ENCODE peak calls at places on chromosomes 13 and 19, in four cellular contexts. I is Panc1; K is fibroblast of lung; T is activated effector memory CD4-positive, alpha-beta T cell treated with Interleukin-2 at 50 U/mL for 16 hours. B is an unnamed sample.

GRCh38 chr13:105510363-105510762 is 1025.1 kb downstream of the EFNB2 start:
- DNase-seq in I (no peak), K (no peak), T (no peak), B (no peak)

GRCh38 chr19:18481505-18482222 is 40.2 kb downstream of the ELL start:
- DNase-seq in I (no peak), K (peak; percentile 70), T (no peak), B (no peak)

GRCh38 chr19:2424686-2425621 is 2.4 kb downstream of the TIMM13 start:
- DNase-seq in I (no peak), K (peak; percentile 76), T (no peak), B (no peak)

GRCh38 chr13:19658192-19658591 is 24.7 kb downstream of the MPHOSPH8 start:
- DNase-seq in I (no peak), K (peak; percentile 17), T (no peak), B (no peak)

GRCh38 chr19:50858896-50859295 is 4.2 kb downstream of the KLK3 start:
- DNase-seq in I (no peak), K (no peak), T (no peak), B (no peak)

GRCh38 chr13:106570354-106570822 is 2.5 kb upstream of the ARGLU1 start:
- DNase-seq in I (no peak), K (peak; percentile 78), T (peak; percentile 56), B (no peak)

GRCh38 chr13:60009300-60010248 is 154.2 kb downstream of the DIAPH3 start:
- DNase-seq in I (no peak), K (no peak), T (no peak), B (no peak)

GRCh38 chr19:934865-935422 is 9.1 kb downstream of the ARID3A start:
- DNase-seq in I (no peak), K (peak; percentile 74), T (no peak), B (peak; percentile 34)

GRCh38 chr13:43095771-43096719 is 72.7 kb downstream of the DNAJC15 start:
- DNase-seq in I (no peak), K (peak; percentile 23), T (no peak), B (no peak)

GRCh38 chr19:6608950-6609349 is 18.0 kb upstream of the CD70 start:
- DNase-seq in I (no peak), K (no peak), T (no peak), B (no peak)

GRCh38 chr19:48731452-48731851 is 9.0 kb downstream of the RASIP1 start:
- DNase-seq in I (no peak), K (no peak), T (no peak), B (no peak)

GRCh38 chr13:76129305-76130040 is 493.3 kb downstream of the LMO7 start:
- DNase-seq in I (no peak), K (no peak), T (no peak), B (no peak)

GRCh38 chr13:78657699-78658629 is 991 bp downstream of the OBI1 start:
- DNase-seq in I (no peak), K (peak; percentile 4), T (no peak), B (no peak)

GRCh38 chr19:50496189-50497029 is 14.6 kb downstream of the JOSD2 start:
- DNase-seq in I (no peak), K (no peak), T (no peak), B (no peak)

GRCh38 chr13:40632915-40633314 is 33.5 kb downstream of the FOXO1 start:
- DNase-seq in I (no peak), K (no peak), T (no peak), B (no peak)

GRCh38 chr19:52778811-52779210 is 7.8 kb downstream of the ZNF600 start:
- DNase-seq in I (no peak), K (no peak), T (peak; percentile 12), B (no peak)

GRCh38 chr19:3250675-3251074 is 26.2 kb downstream of the CELF5 start:
- DNase-seq in I (no peak), K (no peak), T (peak; percentile 12), B (no peak)

GRCh38 chr19:6819323-6819722 is 46.8 kb downstream of the VAV1 start:
- DNase-seq in I (no peak), K (no peak), T (no peak), B (no peak)

GRCh38 chr13:43153436-43154082 is 130.2 kb downstream of the DNAJC15 start:
- DNase-seq in I (no peak), K (peak; percentile 95), T (no peak), B (no peak)

GRCh38 chr13:37617162-37617561 is 18.6 kb upstream of the POSTN start:
- DNase-seq in I (no peak), K (peak; percentile 96), T (no peak), B (no peak)

GRCh38 chr13:30400376-30400775 is 21.9 kb upstream of the UBE2L5 start:
- DNase-seq in I (no peak), K (no peak), T (no peak), B (no peak)

GRCh38 chr13:27007166-27007565 is 164.4 kb downstream of the USP12 start:
- DNase-seq in I (no peak), K (no peak), T (no peak), B (no peak)

GRCh38 chr19:1811942-1812425 is at the start of gene ATP8B3:
- DNase-seq in I (no peak), K (no peak), T (no peak), B (no peak)

GRCh38 chr13:52862358-52863206 is 14.1 kb upstream of the PCDH8 start:
- DNase-seq in I (peak; percentile 7), K (no peak), T (no peak), B (no peak)

GRCh38 chr13:109740121-109740520 is 46.3 kb downstream of the IRS2 start:
- DNase-seq in I (no peak), K (no peak), T (no peak), B (no peak)

GRCh38 chr13:29707876-29708543 is 112.5 kb upstream of the SLC7A1 start:
- DNase-seq in I (peak; percentile 10), K (peak; percentile 44), T (peak; percentile 31), B (peak; percentile 20)

GRCh38 chr19:38329651-38330050 is 6.0 kb upstream of the CATSPERG start:
- DNase-seq in I (no peak), K (no peak), T (no peak), B (no peak)

GRCh38 chr19:18292460-18292809 is 11.0 kb upstream of the JUND start:
- DNase-seq in I (no peak), K (no peak), T (no peak), B (no peak)

GRCh38 chr19:632228-633067 is 889 bp downstream of the POLRMT start:
- DNase-seq in I (no peak), K (peak; percentile 62), T (no peak), B (no peak)

GRCh38 chr19:32539240-32539916 is 41.6 kb upstream of the PDCD5 start:
- DNase-seq in I (no peak), K (no peak), T (no peak), B (no peak)

GRCh38 chr19:23914402-23915286 is at the start of gene ZNF726:
- DNase-seq in I (peak; percentile 75), K (peak; percentile 93), T (peak; percentile 79), B (peak; percentile 81)

GRCh38 chr13:35940734-35941133 is 190.4 kb downstream of the DCLK1 start:
- DNase-seq in I (no peak), K (no peak), T (no peak), B (no peak)

GRCh38 chr13:35210234-35210633 is 266.3 kb downstream of the MAB21L1 start:
- DNase-seq in I (no peak), K (no peak), T (no peak), B (no peak)

GRCh38 chr13:95643471-95643813 is 1.1 kb downstream of the DZIP1 start:
- DNase-seq in I (no peak), K (peak; percentile 56), T (no peak), B (no peak)

GRCh38 chr13:110629735-110630134 is 14.4 kb downstream of the NAXD start:
- DNase-seq in I (no peak), K (peak; percentile 40), T (no peak), B (no peak)

GRCh38 chr13:91017031-91017668 is 330.3 kb upstream of the MIR17HG start:
- DNase-seq in I (peak; percentile 42), K (peak; percentile 27), T (no peak), B (no peak)

GRCh38 chr19:36805364-36805763 is 32.8 kb upstream of the ZNF850 start:
- DNase-seq in I (no peak), K (no peak), T (no peak), B (no peak)

GRCh38 chr19:3982701-3983541 is 2.3 kb downstream of the EEF2 start:
- DNase-seq in I (no peak), K (peak; percentile 71), T (no peak), B (no peak)

GRCh38 chr19:7795555-7796161 is 32.6 kb downstream of the CLEC4M start:
- DNase-seq in I (no peak), K (no peak), T (no peak), B (peak; percentile 85)